ENCODE peak calls at places on chromosomes 1 and 21, in ten cellular contexts. J, N, Z, D, Y, A, R, O, E and V are unnamed samples. For H3K36me3, the result is how much of the 10 kb centered on the place peaks cover.

GRCh38 chr1:185720633-185721272 is 13.4 kb upstream of the HMCN1 start:
- DNase-seq in J (no peak), N (no peak), Z (no peak), D (peak), Y (no peak), A (no peak), R (peak), O (no peak), E (no peak), V (no peak)

GRCh38 chr1:25117233-25117823 is 115.0 kb downstream of the SYF2 start:
- DNase-seq in J (no peak), N (no peak), Z (peak), D (peak), Y (peak), A (no peak), R (no peak), O (peak), E (no peak), V (no peak)

GRCh38 chr1:111510003-111510380 is 6.6 kb upstream of the ADORA3 start:
- DNase-seq in J (peak), N (peak), Z (no peak), D (peak), Y (no peak), A (peak), R (no peak), O (no peak), E (no peak), V (no peak)

GRCh38 chr21:27258222-27258621 is 291.3 kb upstream of the ADAMTS5 start:
- DNase-seq in J (no peak), N (no peak), Z (no peak), D (no peak), Y (no peak), A (no peak), R (no peak), O (no peak), E (no peak), V (no peak)

GRCh38 chr1:154666051-154666793 is 58.2 kb upstream of the ADAR start:
- DNase-seq in J (no peak), N (no peak), Z (peak), D (no peak), Y (no peak), A (no peak), R (no peak), O (no peak), E (no peak), V (no peak)

GRCh38 chr1:162712317-162713029 is 78.0 kb upstream of the HSD17B7 start:
- DNase-seq in J (no peak), N (no peak), Z (no peak), D (no peak), Y (no peak), A (no peak), R (no peak), O (no peak), E (no peak), V (no peak)

GRCh38 chr1:31505884-31506497 is 70.3 kb upstream of the TINAGL1 start:
- DNase-seq in J (no peak), N (no peak), Z (no peak), D (no peak), Y (no peak), A (no peak), R (peak), O (no peak), E (peak), V (peak)

GRCh38 chr1:2912424-2912823 is 108.8 kb upstream of the ACTRT2 start:
- DNase-seq in J (no peak), N (no peak), Z (no peak), D (no peak), Y (no peak), A (no peak), R (no peak), O (no peak), E (no peak), V (no peak)

GRCh38 chr21:35217504-35218060 is 168.5 kb upstream of the RUNX1 start:
- DNase-seq in J (no peak), N (no peak), Z (no peak), D (peak), Y (peak), A (no peak), R (peak), O (no peak), E (no peak), V (no peak)

GRCh38 chr1:42282024-42282579 is 52.9 kb downstream of the FOXJ3 start:
- DNase-seq in J (no peak), N (no peak), Z (no peak), D (peak), Y (no peak), A (no peak), R (peak), O (no peak), E (no peak), V (no peak)

GRCh38 chr1:2608434-2609055 is 22.0 kb downstream of the PRXL2B start:
- DNase-seq in J (no peak), N (no peak), Z (no peak), D (no peak), Y (no peak), A (no peak), R (no peak), O (no peak), E (no peak), V (no peak)

GRCh38 chr1:210239295-210240155 is 6.9 kb downstream of the SERTAD4 start:
- DNase-seq in J (no peak), N (no peak), Z (peak), D (peak), Y (peak), A (no peak), R (peak), O (no peak), E (no peak), V (no peak)

GRCh38 chr1:190649553-190649952 is 171.9 kb upstream of the BRINP3 start:
- DNase-seq in J (no peak), N (no peak), Z (no peak), D (no peak), Y (no peak), A (no peak), R (no peak), O (no peak), E (no peak), V (no peak)

GRCh38 chr1:41615316-41615715 is 130.8 kb upstream of the EDN2 start:
- DNase-seq in J (no peak), N (no peak), Z (no peak), D (no peak), Y (no peak), A (no peak), R (no peak), O (no peak), E (no peak), V (no peak)

GRCh38 chr21:38277501-38278111 is 20.8 kb downstream of the KCNJ15 start:
- DNase-seq in J (no peak), N (no peak), Z (no peak), D (peak), Y (no peak), A (peak), R (peak), O (no peak), E (no peak), V (no peak)

GRCh38 chr1:246106342-246106763 is 400.7 kb downstream of the SMYD3 start:
- DNase-seq in J (no peak), N (no peak), Z (no peak), D (no peak), Y (no peak), A (no peak), R (peak), O (no peak), E (no peak), V (no peak)

GRCh38 chr1:151289991-151290708 is 8.1 kb downstream of the ZNF687 start:
- DNase-seq in J (no peak), N (no peak), Z (peak), D (no peak), Y (no peak), A (no peak), R (no peak), O (no peak), E (no peak), V (no peak)
- H3K36me3 ChIP-seq in J (half or more), N (half or more), Z (half or more), D (under half), Y (under half), A (under half), R (half or more), O (half or more), E (half or more), V (half or more)

GRCh38 chr1:159847231-159847630 is 15.2 kb downstream of the VSIG8 start:
- DNase-seq in J (no peak), N (no peak), Z (no peak), D (no peak), Y (no peak), A (no peak), R (no peak), O (no peak), E (no peak), V (no peak)

GRCh38 chr1:159851386-159851785 is 11.1 kb downstream of the VSIG8 start:
- DNase-seq in J (no peak), N (no peak), Z (no peak), D (no peak), Y (no peak), A (no peak), R (no peak), O (no peak), E (no peak), V (no peak)

GRCh38 chr1:159848316-159848715 is 14.1 kb downstream of the VSIG8 start:
- DNase-seq in J (no peak), N (no peak), Z (no peak), D (no peak), Y (no peak), A (no peak), R (no peak), O (no peak), E (no peak), V (no peak)

GRCh38 chr1:159853417-159853816 is 9.0 kb downstream of the VSIG8 start:
- DNase-seq in J (no peak), N (no peak), Z (no peak), D (no peak), Y (no peak), A (no peak), R (no peak), O (no peak), E (no peak), V (no peak)

DNA sequence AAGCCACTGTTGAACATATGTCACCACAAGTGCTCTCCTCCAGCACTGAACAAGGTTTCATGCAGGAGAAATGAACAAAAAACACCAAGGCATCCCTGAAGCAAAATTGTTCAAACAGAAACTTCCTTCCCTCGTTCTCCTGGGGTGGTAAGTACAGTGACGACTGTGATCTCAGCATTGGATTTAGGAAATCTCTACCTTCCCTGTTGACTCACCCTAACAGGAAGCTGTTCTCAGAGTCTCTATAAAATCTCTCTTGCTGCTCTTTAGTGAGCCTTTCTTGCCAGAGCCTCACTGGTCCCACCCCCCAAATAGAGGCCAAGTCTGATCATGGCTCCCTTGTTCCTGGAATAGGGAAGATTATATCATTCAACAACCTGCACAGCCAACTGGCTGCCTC is 12.5 kb downstream of the VSIG8 start:
- DNase-seq in J (no peak), N (no peak), Z (no peak), D (no peak), Y (no peak), A (no peak), R (peak), O (no peak), E (no peak), V (no peak)
- H3K4me3 ChIP-seq in J (no peak), N (no peak), Z (no peak), D (no peak), Y (no peak), A (no peak), R (no peak), O (no peak), E (no peak), V (no peak)

GRCh38 chr1:100661176-100661575 is 58.4 kb upstream of the VCAM1 start:
- DNase-seq in J (no peak), N (no peak), Z (no peak), D (no peak), Y (no peak), A (no peak), R (no peak), O (no peak), E (no peak), V (no peak)

GRCh38 chr1:100658716-100659026 is 60.9 kb upstream of the VCAM1 start:
- DNase-seq in J (no peak), N (no peak), Z (peak), D (no peak), Y (no peak), A (no peak), R (no peak), O (no peak), E (no peak), V (no peak)

GRCh38 chr1:100657876-100658715 is 61.4 kb upstream of the VCAM1 start:
- DNase-seq in J (no peak), N (no peak), Z (peak), D (peak), Y (no peak), A (no peak), R (peak), O (no peak), E (no peak), V (no peak)
- H3K36me3 ChIP-seq in J (under half), N (under half), Z (under half), D (under half), Y (under half), A (under half), R (under half), O (under half), E (under half), V (under half)

DNA sequence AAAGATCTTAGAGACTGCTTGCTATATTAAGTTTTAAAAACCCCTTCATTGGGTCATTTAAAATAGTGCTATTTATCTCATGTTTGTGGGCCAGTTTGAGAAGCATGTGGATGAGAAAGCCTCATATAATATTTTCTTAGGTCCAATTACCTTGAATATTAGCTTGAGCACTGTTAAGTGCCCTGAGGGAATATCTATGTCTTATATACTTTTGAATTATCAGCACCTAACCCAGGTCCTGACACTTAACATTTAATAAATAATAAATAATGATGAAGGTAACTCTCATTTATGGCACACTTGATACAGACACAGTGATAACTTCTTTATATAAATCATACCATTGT is 293 bp upstream of the GBP2 start:
- DNase-seq in J (no peak), N (no peak), Z (no peak), D (no peak), Y (no peak), A (no peak), R (no peak), O (no peak), E (no peak), V (no peak)
- H3K4me3 ChIP-seq in J (peak), N (peak), Z (no peak), D (no peak), Y (no peak), A (peak), R (no peak), O (peak), E (peak), V (peak)

DNA sequence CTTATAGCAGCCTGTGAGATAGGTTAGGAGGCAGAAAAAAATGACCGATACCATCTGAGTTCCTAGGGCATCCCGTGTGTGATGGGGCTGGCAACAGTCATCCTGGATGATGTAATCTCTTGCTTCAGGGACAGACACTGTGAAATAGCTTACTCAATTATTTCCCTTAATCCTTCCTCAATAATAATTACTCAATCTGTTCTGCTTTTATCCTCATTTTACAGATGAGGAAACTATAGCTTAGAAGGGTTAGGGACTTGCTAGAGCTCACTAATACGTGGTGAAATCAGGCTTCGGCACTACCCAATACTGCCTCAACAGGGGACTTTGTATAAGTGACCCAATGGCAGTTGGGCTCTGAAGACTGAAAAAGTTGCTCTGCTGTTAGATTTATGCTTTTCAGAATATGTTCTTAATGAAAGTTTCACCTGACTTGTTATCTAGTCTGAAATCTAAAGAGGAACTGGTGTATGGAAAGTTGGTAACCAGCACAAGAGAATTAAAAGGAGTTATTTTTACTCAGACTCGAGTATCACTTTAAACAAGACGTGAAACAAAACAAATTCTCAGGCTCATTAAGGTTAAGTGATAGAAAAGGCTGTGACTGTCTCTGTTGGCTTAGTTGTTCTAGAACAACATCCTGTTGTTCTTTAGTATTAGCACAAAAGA is 14.4 kb downstream of the CD55 start:
- DNase-seq in J (no peak), N (no peak), Z (no peak), D (no peak), Y (no peak), A (no peak), R (peak), O (no peak), E (peak), V (peak)
- H3K36me3 ChIP-seq in J (half or more), N (half or more), Z (under half), D (under half), Y (under half), A (under half), R (under half), O (half or more), E (under half), V (under half)

GRCh38 chr1:108695515-108695914 is 3.4 kb downstream of the PRPF38B start:
- DNase-seq in J (no peak), N (no peak), Z (no peak), D (no peak), Y (no peak), A (no peak), R (no peak), O (no peak), E (no peak), V (no peak)
- H3K4me3 ChIP-seq in J (no peak), N (peak), Z (no peak), D (no peak), Y (no peak), A (no peak), R (no peak), O (no peak), E (no peak), V (peak)

GRCh38 chr1:8509579-8509978 is 191.7 kb downstream of the SLC45A1 start:
- DNase-seq in J (no peak), N (no peak), Z (no peak), D (no peak), Y (no peak), A (no peak), R (no peak), O (no peak), E (no peak), V (no peak)
- H3K36me3 ChIP-seq in J (under half), N (under half), Z (half or more), D (under half), Y (under half), A (under half), R (under half), O (under half), E (under half), V (under half)

GRCh38 chr1:205849619-205850355 is at the start of gene PM20D1:
- DNase-seq in J (peak), N (peak), Z (no peak), D (no peak), Y (peak), A (peak), R (no peak), O (peak), E (peak), V (peak)
- H3K4me3 ChIP-seq in J (peak), N (peak), Z (no peak), D (no peak), Y (peak), A (peak), R (no peak), O (peak), E (peak), V (peak)

GRCh38 chr1:66951513-66951912 is 26.7 kb downstream of the MIER1 start:
- DNase-seq in J (no peak), N (no peak), Z (no peak), D (no peak), Y (no peak), A (no peak), R (peak), O (no peak), E (no peak), V (no peak)

GRCh38 chr1:66957938-66958337 is 33.1 kb downstream of the MIER1 start:
- DNase-seq in J (no peak), N (no peak), Z (no peak), D (no peak), Y (no peak), A (no peak), R (no peak), O (no peak), E (no peak), V (no peak)

DNA sequence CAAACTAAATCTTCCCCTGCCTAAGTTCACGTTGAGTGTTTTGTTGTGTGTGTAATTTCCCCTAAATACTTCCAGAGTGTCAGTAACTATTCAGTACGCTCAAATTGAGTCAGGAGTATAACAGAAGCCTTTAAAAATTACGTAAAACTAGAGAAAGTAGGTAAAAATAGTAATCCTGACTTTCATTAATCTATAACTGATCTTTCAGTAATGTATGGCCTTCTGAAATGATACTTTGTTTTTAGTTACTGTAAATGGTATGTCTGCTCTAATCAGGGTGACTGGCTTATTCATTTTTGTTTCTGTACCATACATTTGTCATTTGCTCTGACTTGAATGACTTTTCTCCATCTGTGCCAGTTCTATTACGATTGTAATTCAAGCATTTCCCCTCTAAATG is 29.4 kb downstream of the MIER1 start:
- DNase-seq in J (no peak), N (no peak), Z (no peak), D (no peak), Y (no peak), A (no peak), R (no peak), O (no peak), E (no peak), V (no peak)
- H3K36me3 ChIP-seq in J (half or more), N (half or more), Z (under half), D (under half), Y (under half), A (under half), R (under half), O (half or more), E (under half), V (under half)

GRCh38 chr1:85580046-85580411 is 532 bp upstream of the CCN1 start:
- DNase-seq in J (no peak), N (no peak), Z (no peak), D (peak), Y (peak), A (peak), R (peak), O (no peak), E (no peak), V (no peak)
- H3K4me3 ChIP-seq in J (peak), N (peak), Z (peak), D (peak), Y (peak), A (peak), R (peak), O (peak), E (no peak), V (no peak)